ENCODE peak calls at places on chromosome 15, in five cellular contexts. U, G, J, C and X are unnamed samples. For H3K9me3, the result is how much of the 10 kb centered on the place peaks cover.

GRCh38 chr15:101276501-101277037 is 716 bp downstream of the SELENOS start:
- DNase-seq in J (no peak), G (no peak), U (no peak), C (no peak), X (no peak)

GRCh38 chr15:69391046-69391757 is 22.9 kb upstream of the KIF23 start:
- DNase-seq in U (no peak), J (no peak), C (no peak), G (no peak), X (no peak)

GRCh38 chr15:31486906-31487695 is 160.5 kb downstream of the KLF13 start:
- DNase-seq in G (no peak), U (no peak), J (no peak), C (no peak), X (no peak)

GRCh38 chr15:77532067-77532710 is 100.5 kb downstream of the LINGO1 start:
- DNase-seq in G (no peak), C (no peak), U (peak), J (no peak), X (no peak)

GRCh38 chr15:86663304-86663703 is 583.6 kb downstream of the AGBL1 start:
- DNase-seq in U (no peak), J (no peak), C (no peak), G (no peak), X (no peak)

GRCh38 chr15:85523530-85523929 is 143.1 kb downstream of the AKAP13 start:
- DNase-seq in G (no peak), C (no peak), J (no peak), U (no peak), X (no peak)

GRCh38 chr15:43989938-43990337 is 163.1 kb downstream of the WDR76 start:
- DNase-seq in C (no peak), U (no peak), J (no peak), G (no peak), X (no peak)

GRCh38 chr15:91593081-91593480 is 260.4 kb upstream of the SLCO3A1 start:
- DNase-seq in U (no peak), C (no peak), J (no peak), G (no peak), X (no peak)

GRCh38 chr15:31871887-31872281 is 158.4 kb upstream of the CHRNA7 start:
- DNase-seq in U (no peak), C (no peak), G (no peak), J (no peak), X (no peak)

GRCh38 chr15:31508656-31509055 is 182.0 kb downstream of the KLF13 start:
- DNase-seq in U (no peak), C (no peak), G (no peak), J (peak), X (no peak)

GRCh38 chr15:90083419-90083818 is 18.8 kb downstream of the IDH2 start:
- DNase-seq in G (no peak), C (no peak), J (no peak), U (no peak), X (no peak)

GRCh38 chr15:40847225-40847961 is 3.5 kb downstream of the SPINT1 start:
- DNase-seq in G (no peak), J (peak), U (no peak), C (peak), X (no peak)

GRCh38 chr15:33098082-33099058 is 96.1 kb downstream of the FMN1 start:
- DNase-seq in J (no peak), G (no peak), U (no peak), C (no peak), X (no peak)

GRCh38 chr15:69887018-69887417 is 210.7 kb downstream of the TLE3 start:
- DNase-seq in G (no peak), C (no peak), J (no peak), U (no peak), X (no peak)

GRCh38 chr15:99605990-99606389 is 40.2 kb downstream of the MEF2A start:
- DNase-seq in C (no peak), U (no peak), J (no peak), G (no peak), X (no peak)

GRCh38 chr15:100808691-100809090 is 70.9 kb upstream of the ALDH1A3 start:
- DNase-seq in J (no peak), U (no peak), C (no peak), G (no peak), X (no peak)

GRCh38 chr15:71626596-71627088 is 183.7 kb upstream of the NR2E3 start:
- DNase-seq in G (no peak), J (no peak), U (no peak), C (no peak), X (no peak)

GRCh38 chr15:70495988-70496387 is 267.4 kb downstream of the UACA start:
- DNase-seq in U (no peak), C (no peak), J (no peak), G (no peak), X (no peak)

DNA sequence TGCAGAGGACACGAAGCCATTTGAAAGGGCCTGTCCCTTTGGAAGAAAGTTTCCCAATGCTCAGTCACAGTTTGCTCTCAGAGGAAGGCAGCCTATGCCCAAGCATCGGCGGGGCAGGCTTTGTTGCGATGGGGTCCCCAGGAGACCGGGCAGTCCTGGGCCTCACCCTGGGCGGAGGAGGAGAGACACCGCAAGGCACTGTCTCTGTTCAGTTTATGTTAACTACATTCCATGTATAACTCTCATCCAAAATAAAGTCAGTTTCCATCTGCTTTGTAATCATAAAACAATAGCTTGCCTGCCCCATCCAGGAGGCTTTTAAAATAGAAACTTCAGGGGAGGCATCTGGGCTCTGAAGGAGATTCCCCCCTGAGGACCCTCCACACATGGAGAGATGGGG is 79.0 kb downstream of the ATP10A start:
- DNase-seq in U (no peak), C (no peak), G (no peak), J (no peak), X (no peak)
- H3K9me3 ChIP-seq in U (under half), C (under half), G (under half), J (under half), X (under half)

DNA sequence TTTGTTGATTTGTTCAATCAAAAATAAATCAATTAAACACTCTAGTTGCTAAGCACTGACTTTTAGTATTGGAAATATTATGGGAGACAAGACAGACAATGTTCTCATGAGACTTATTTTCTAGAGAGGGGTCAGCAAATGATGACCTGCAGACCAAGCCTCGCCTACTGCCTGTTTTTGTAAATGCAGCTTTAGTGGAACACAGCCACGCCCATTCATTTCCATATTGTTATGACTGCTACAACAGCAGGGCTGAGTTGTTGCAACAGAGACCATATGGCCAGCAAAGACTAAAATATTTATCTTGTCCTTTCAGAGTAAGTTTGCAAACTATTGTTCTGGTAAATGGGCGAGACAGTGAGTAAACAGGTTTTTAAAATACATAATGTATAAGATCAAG is 570.2 kb downstream of the NTRK3 start:
- DNase-seq in J (no peak), G (no peak), C (no peak), U (no peak), X (no peak)
- H3K9me3 ChIP-seq in J (under half), G (under half), C (under half), U (under half), X (under half)

DNA sequence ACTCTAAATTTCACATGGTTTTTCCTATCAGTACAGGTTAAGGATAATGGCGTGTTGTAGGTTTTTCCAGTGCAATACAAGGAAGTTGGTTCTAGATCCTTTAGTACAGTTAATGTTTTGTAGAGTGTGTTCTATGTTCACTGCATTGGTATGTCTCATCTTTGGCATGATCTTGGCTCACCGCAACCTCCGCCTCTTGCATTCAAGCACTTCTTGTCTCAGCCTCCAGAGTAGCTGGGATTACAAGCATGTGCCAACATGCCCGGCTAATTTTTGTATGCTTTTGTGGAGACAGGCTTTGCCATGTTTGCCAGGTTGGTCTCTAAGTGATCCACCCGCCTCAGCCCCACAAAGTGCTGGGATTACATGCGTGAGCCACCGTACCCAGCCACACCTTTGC is 30.4 kb downstream of the SNRPN start:
- DNase-seq in U (no peak), J (no peak), C (no peak), G (no peak), X (no peak)
- H3K9me3 ChIP-seq in U (under half), J (half or more), C (under half), G (under half), X (under half)

DNA sequence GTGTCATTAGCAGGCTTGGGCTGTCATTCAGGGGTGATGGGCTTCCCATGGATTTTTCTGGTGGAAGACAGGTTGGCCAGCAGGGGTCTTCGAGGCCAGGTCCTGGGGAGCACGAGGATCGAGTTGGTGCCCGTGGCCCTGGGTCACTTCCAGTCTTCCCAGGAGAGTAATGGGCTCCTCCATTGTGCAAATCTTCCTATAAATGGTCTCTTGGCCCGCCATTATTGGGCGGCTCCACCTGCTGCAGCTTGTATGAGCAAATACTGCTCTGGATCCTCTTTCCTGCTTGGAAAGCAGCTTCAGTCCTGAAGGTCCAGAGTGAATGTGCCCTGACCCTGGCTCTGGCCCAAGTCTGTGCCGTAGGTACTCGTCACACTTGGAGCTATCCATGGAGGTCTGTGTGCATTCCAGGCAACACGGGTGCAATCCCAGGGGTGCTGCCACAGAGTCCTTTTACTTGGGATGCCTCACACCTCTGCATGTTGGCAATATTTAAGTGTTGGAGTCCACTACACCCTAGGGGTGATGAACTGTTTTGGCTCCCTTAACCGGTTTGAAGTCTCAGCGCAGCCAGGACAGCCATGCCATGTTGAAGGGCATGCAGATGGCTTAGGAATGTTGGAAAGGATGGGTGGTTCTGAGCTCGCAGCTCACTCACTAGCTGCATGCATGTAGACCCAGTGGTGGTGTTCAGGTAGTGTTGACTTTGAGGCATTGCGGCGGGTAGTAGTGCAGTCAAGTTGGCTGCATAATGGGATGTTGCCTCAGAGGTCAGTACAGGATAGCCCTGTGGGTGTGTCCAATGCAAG is 97.6 kb downstream of the SNRPN start:
- DNase-seq in U (no peak), G (peak), J (peak), C (no peak), X (no peak)
- H3K9me3 ChIP-seq in U (half or more), G (under half), J (half or more), C (half or more), X (under half)

GRCh38 chr15:25249236-25250010 is 189.4 kb downstream of the UBE3A start:
- DNase-seq in J (no peak), C (no peak), U (peak), G (peak), X (no peak)
- H3K9me3 ChIP-seq in J (under half), C (under half), U (under half), G (under half), X (under half)